ENCODE peak calls at places on chromosomes 11 and 22, in nine cellular contexts. Z is GM19239; C is naive thymus-derived CD8-positive, alpha-beta T cell; I is NCI-H774; N is HuH-7; A is T-helper 1 cell; H is dorsolateral prefrontal cortex; U is stimulated activated naive B cell treated with anti-CD40 and anti-IgM and Interleukin-4, amounts not matched to agents 10 μg/mL and 1 μg/mL and 100 μg/mL, for 72 hours; B is fibroblast of pulmonary artery. O is an unnamed sample.

GRCh38 chr22:26553056-26553752 is 36.7 kb downstream of the TPST2 start:
- DNase-seq in Z (no peak), C (no peak), I (peak), N (no peak), A (no peak), H (no peak), U (no peak), B (peak), O (peak)

GRCh38 chr11:68297812-68298658 is 14.4 kb upstream of the LRP5 start:
- DNase-seq in Z (peak), C (peak), I (peak), N (peak), A (peak), H (peak), U (peak), B (peak), O (peak)

GRCh38 chr11:66071326-66071870 is 1.3 kb downstream of the PACS1 start:
- DNase-seq in Z (no peak), C (peak), I (no peak), N (no peak), A (no peak), H (no peak), U (no peak), B (peak), O (no peak)

GRCh38 chr11:118224512-118225180 is at the start of gene JAML:
- DNase-seq in Z (no peak), C (peak), I (no peak), N (no peak), A (peak), H (no peak), U (no peak), B (no peak), O (no peak)

GRCh38 chr11:110434952-110435779 is 5.4 kb downstream of the FDX1 start:
- DNase-seq in Z (no peak), C (no peak), I (no peak), N (peak), A (peak), H (no peak), U (no peak), B (no peak), O (no peak)

GRCh38 chr11:120200677-120201076 is 10.2 kb upstream of the OAF start:
- DNase-seq in Z (no peak), C (no peak), I (no peak), N (no peak), A (no peak), H (no peak), U (no peak), B (no peak), O (no peak)

GRCh38 chr11:3200388-3201111 is 18.1 kb downstream of the MRGPRG start:
- DNase-seq in Z (no peak), C (no peak), I (no peak), N (no peak), A (no peak), H (no peak), U (no peak), B (no peak), O (no peak)

GRCh38 chr22:38758276-38758945 is 2.6 kb upstream of the SUN2 start:
- DNase-seq in Z (no peak), C (peak), I (no peak), N (no peak), A (peak), H (no peak), U (peak), B (no peak), O (no peak)

GRCh38 chr22:46064236-46064965 is 85.9 kb upstream of the PPARA start:
- DNase-seq in Z (no peak), C (no peak), I (no peak), N (no peak), A (no peak), H (peak), U (no peak), B (no peak), O (no peak)